ENCODE peak calls at places on chromosome 17, in five cellular contexts. K is MM.1S, Y is neural progenitor cell, T is GM23338, S is GM23248. O is an unnamed sample.

GRCh38 chr17:74153821-74154430 is 49.6 kb upstream of the RPL38 start:
- DNase-seq in K (no peak), Y (no peak), T (no peak), S (no peak), O (no peak)

GRCh38 chr17:2466936-2467335 is 44.8 kb downstream of the METTL16 start:
- DNase-seq in K (no peak), Y (no peak), T (no peak), S (no peak), O (no peak)

GRCh38 chr17:82204831-82205719 is 7.6 kb downstream of the CCDC57 start:
- DNase-seq in K (no peak), Y (no peak), T (no peak), S (peak; percentile 95), O (no peak)

GRCh38 chr17:28547623-28548416 is 4.6 kb downstream of the UNC119 start:
- DNase-seq in K (peak; percentile 79), Y (peak; percentile 85), T (peak; percentile 94), S (peak; percentile 76), O (peak; percentile 81)

GRCh38 chr17:38877130-38877851 is 7.4 kb downstream of the LASP1 start:
- DNase-seq in K (peak; percentile 52), Y (peak; percentile 68), T (peak; percentile 59), S (no peak), O (peak; percentile 93)

GRCh38 chr17:51472670-51473069 is 212.3 kb downstream of the UTP18 start:
- DNase-seq in K (no peak), Y (no peak), T (no peak), S (no peak), O (no peak)

GRCh38 chr17:2181206-2181983 is 122.2 kb downstream of the SMG6 start:
- DNase-seq in K (no peak), Y (peak; percentile 38), T (peak; percentile 25), S (peak; percentile 97), O (no peak)

GRCh38 chr17:67258836-67259468 is 14.0 kb upstream of the HELZ start:
- DNase-seq in K (no peak), Y (no peak), T (no peak), S (no peak), O (no peak)

GRCh38 chr17:62109378-62109902 is 44.4 kb upstream of the MED13 start:
- DNase-seq in K (peak; percentile 92), Y (peak; percentile 74), T (peak; percentile 93), S (peak; percentile 85), O (peak; percentile 72)

GRCh38 chr17:82653651-82654528 is 5.6 kb upstream of the WDR45B start:
- DNase-seq in K (no peak), Y (no peak), T (no peak), S (no peak), O (no peak)

GRCh38 chr17:77808663-77809425 is 149.7 kb upstream of the TNRC6C start:
- DNase-seq in K (no peak), Y (no peak), T (no peak), S (no peak), O (no peak)

GRCh38 chr17:21549107-21549687 is 143.1 kb upstream of the KCNJ18 start:
- DNase-seq in K (no peak), Y (no peak), T (no peak), S (peak; percentile 78), O (peak; percentile 6)

GRCh38 chr17:13114601-13115024 is 96.8 kb upstream of the ELAC2 start:
- DNase-seq in K (no peak), Y (peak; percentile 87), T (peak; percentile 84), S (peak; percentile 83), O (peak; percentile 2)

GRCh38 chr17:35245196-35245486 is 2.3 kb downstream of the SLFN5 start:
- DNase-seq in K (no peak), Y (no peak), T (no peak), S (peak; percentile 95), O (no peak)

GRCh38 chr17:69908599-69909368 is 166.2 kb upstream of the KCNJ16 start:
- DNase-seq in K (no peak), Y (no peak), T (no peak), S (no peak), O (no peak)

GRCh38 chr17:74431568-74432483 is at the start of gene GPRC5C:
- DNase-seq in K (no peak), Y (peak; percentile 83), T (peak; percentile 88), S (peak; percentile 50), O (no peak)

GRCh38 chr17:31488264-31488981 is 96.9 kb downstream of the RAB11FIP4 start:
- DNase-seq in K (peak; percentile 34), Y (peak; percentile 54), T (peak; percentile 61), S (no peak), O (peak; percentile 51)

GRCh38 chr17:19248923-19249574 is 11.9 kb downstream of the EPN2 start:
- DNase-seq in K (no peak), Y (no peak), T (no peak), S (peak; percentile 96), O (no peak)

GRCh38 chr17:1153795-1154546 is 25.8 kb downstream of the ABR start:
- DNase-seq in K (no peak), Y (peak; percentile 59), T (peak; percentile 87), S (peak; percentile 90), O (no peak)

GRCh38 chr17:8581002-8581658 is 49.4 kb downstream of the MYH10 start:
- DNase-seq in K (no peak), Y (no peak), T (peak; percentile 28), S (no peak), O (no peak)

GRCh38 chr17:27106982-27107360 is 186.9 kb upstream of the WSB1 start:
- DNase-seq in K (no peak), Y (no peak), T (no peak), S (no peak), O (no peak)

GRCh38 chr17:67602974-67603373 is 114.8 kb upstream of the NOL11 start:
- DNase-seq in K (peak; percentile 15), Y (peak; percentile 69), T (peak; percentile 87), S (peak; percentile 63), O (peak; percentile 66)

GRCh38 chr17:11324846-11325420 is 83.9 kb downstream of the SHISA6 start:
- DNase-seq in K (no peak), Y (no peak), T (no peak), S (no peak), O (no peak)

GRCh38 chr17:4771519-4772234 is at the start of gene TM4SF5:
- DNase-seq in K (no peak), Y (no peak), T (no peak), S (no peak), O (no peak)

GRCh38 chr17:81223758-81224122 is 975 bp upstream of the CEP131 start:
- DNase-seq in K (no peak), Y (peak; percentile 43), T (peak; percentile 60), S (no peak), O (no peak)

GRCh38 chr17:60106377-60107059 is 27.8 kb upstream of the HEATR6 start:
- DNase-seq in K (no peak), Y (no peak), T (no peak), S (peak; percentile 82), O (no peak)

GRCh38 chr17:5816491-5816890 is 232.2 kb upstream of the NLRP1 start:
- DNase-seq in K (no peak), Y (no peak), T (no peak), S (no peak), O (no peak)

DNA sequence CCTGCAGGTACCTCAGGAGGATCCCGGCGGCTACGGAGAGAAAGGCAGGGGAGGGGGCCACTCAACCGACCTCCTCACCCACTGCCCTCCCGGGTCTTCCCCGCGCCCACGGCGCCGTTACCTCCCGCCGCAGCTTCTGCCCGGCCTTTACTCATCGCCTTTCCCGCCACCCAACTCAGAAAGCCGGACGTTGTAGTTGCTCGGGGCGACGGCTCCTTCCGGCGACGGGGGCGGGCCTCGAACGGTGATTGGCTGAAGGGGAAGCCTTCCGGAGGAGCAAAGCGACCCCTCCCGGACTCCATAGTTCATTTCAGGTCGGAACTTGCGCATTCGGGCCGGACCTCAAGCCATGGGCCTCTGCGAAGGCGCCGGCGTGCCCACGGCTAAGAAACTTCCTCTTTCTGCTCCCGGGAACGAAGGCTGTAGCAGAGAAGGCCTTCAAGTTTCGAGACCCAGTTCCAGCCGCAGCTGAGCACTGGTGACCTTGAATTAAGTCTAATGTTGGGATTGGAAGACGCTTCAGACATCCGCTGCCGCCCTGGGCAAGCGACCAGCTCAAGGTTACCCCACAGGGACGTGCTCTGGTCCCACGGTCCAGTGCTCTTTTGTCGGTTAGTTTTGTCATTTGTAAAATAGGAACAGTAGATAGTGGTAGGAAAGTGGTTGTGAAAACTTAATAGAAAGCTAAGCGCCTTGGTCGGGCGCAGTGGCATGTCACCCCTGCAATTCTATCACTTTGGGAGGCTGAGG is at the start of gene PSMC3IP:
- DNase-seq in K (peak; percentile 97), Y (peak; percentile 97), T (peak; percentile 99), S (peak; percentile 99), O (peak; percentile 95)
- TF ChIP-seq EZH2phosphoT487 in K (no peak), Y (no peak), T (no peak), S (no peak), O (no peak)

DNA sequence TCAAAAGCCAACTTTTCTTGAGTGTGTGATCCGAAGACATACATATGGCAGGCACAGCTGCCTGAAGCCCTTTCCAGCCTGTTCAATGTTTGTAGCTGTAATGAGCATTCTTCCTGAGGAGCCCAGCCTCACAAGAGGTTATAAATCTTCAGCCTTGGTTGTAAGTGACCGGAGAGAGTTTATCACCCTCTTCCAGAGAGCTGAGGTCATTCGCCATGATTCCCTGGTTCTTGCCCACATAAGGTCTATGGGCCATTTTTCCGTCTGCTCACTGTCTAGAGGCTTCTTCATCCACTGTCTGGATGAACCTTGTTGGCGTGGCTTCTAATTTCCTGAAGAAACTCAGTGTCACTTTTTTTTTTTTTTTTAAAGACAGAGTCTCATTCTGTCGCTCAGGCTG is 9.7 kb upstream of the CSF3 start:
- DNase-seq in K (no peak), Y (no peak), T (no peak), S (no peak), O (no peak)
- H3K4me3 ChIP-seq in K (no peak overlapping the region), Y (no peak overlapping the region), T (no peak overlapping the region), S (no peak overlapping the region), O (no peak overlapping the region)

DNA sequence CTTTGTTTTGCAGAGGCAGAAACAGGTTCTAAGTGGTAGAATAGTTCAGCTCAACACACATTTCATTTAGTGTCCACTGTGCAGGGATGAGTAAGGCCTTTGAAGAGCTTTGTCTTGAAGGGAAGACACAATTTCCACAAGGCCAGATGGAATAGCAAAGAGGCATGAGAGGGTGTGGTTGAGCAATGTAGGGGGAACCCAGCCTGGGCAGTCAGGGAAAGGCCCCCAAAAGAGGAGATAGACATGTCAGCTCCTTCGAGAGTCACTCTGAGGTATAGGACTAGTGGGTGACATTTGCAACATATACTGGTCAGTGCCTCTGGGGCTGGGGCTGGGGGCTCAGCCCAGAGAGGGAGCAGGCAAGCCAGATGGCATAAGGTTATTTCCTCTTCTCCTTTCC is 7.0 kb downstream of the ALKBH5 start:
- DNase-seq in K (no peak), Y (no peak), T (no peak), S (peak; percentile 36), O (no peak)
- H3K4me1 ChIP-seq in K (peaks cover 20% of the 10 kb centered on the region), Y (peaks cover 20% of the 10 kb centered on the region), T (peaks cover 26% of the 10 kb centered on the region), S (peaks cover 50% of the 10 kb centered on the region), O (peaks cover 23% of the 10 kb centered on the region)

GRCh38 chr17:46978489-46979022 is 497 bp downstream of the RPRML start:
- DNase-seq in K (no peak), Y (peak; percentile 60), T (peak; percentile 46), S (peak; percentile 31), O (peak; percentile 45)
- TF ChIP-seq EZH2phosphoT487 in K (no peak), Y (peak; percentile 81), T (no peak), S (peak; percentile 44), O (no peak)

O was measured in OCI-LY7.